ENCODE peak calls at places on chromosomes 2 and 18, in four cellular contexts. I is astrocyte, S is IMR-90, G is H1. Y is an unnamed sample.

GRCh38 chr2:5673861-5674240 is 18.3 kb upstream of the SOX11 start:
- DNase-seq in I (peak; percentile 49), S (peak; percentile 50), G (no peak), Y (no peak)

GRCh38 chr18:25164211-25164836 is 187.6 kb downstream of the ZNF521 start:
- DNase-seq in I (no peak), S (no peak), G (no peak), Y (peak; percentile 1)

GRCh38 chr2:218002103-218002502 is 692 bp downstream of the TNS1 start:
- DNase-seq in I (no peak), S (no peak), G (no peak), Y (no peak)

GRCh38 chr2:128736689-128737545 is 418.2 kb upstream of the HS6ST1 start:
- DNase-seq in I (peak; percentile 30), S (peak; percentile 49), G (peak; percentile 50), Y (peak; percentile 49)

GRCh38 chr18:32391126-32391525 is 79.6 kb downstream of the GAREM1 start:
- DNase-seq in I (no peak), S (no peak), G (no peak), Y (no peak)

GRCh38 chr2:197270601-197271000 is 40.0 kb downstream of the ANKRD44 start:
- DNase-seq in I (no peak), S (no peak), G (no peak), Y (no peak)

GRCh38 chr2:42127425-42128424 is 41.4 kb upstream of the EML4 start:
- DNase-seq in I (no peak), S (no peak), G (no peak), Y (peak; percentile 70)

GRCh38 chr2:166117491-166117890 is 10.3 kb downstream of the SCN1A start:
- DNase-seq in I (no peak), S (no peak), G (no peak), Y (no peak)

GRCh38 chr2:188582206-188582605 is 290.5 kb downstream of the GULP1 start:
- DNase-seq in I (no peak), S (no peak), G (no peak), Y (no peak)

GRCh38 chr18:13501896-13502295 is 224.5 kb downstream of the FAM210A start:
- DNase-seq in I (peak; percentile 24), S (no peak), G (no peak), Y (no peak)

GRCh38 chr2:37928377-37928776 is 3.3 kb downstream of the RMDN2 start:
- DNase-seq in I (no peak), S (no peak), G (no peak), Y (no peak)

GRCh38 chr2:100066246-100066645 is 76.1 kb downstream of the AFF3 start:
- DNase-seq in I (no peak), S (no peak), G (no peak), Y (no peak)

GRCh38 chr2:96923810-96924774 is 54.2 kb upstream of the SEMA4C start:
- DNase-seq in I (no peak), S (no peak), G (no peak), Y (no peak)

GRCh38 chr2:113227290-113227689 is 51.4 kb downstream of the PAX8 start:
- DNase-seq in I (no peak), S (no peak), G (no peak), Y (no peak)

GRCh38 chr2:127454595-127455565 is 36.7 kb downstream of the PROC start:
- DNase-seq in I (no peak), S (no peak), G (no peak), Y (no peak)

GRCh38 chr2:45496869-45497268 is 114.2 kb downstream of the SRBD1 start:
- DNase-seq in I (no peak), S (peak; percentile 7), G (no peak), Y (no peak)

GRCh38 chr2:170815311-170815710 is 1.4 kb upstream of the GAD1 start:
- DNase-seq in I (no peak), S (no peak), G (no peak), Y (no peak)

GRCh38 chr2:189153608-189154007 is 26.0 kb downstream of the COL5A2 start:
- DNase-seq in I (peak; percentile 56), S (peak; percentile 89), G (no peak), Y (no peak)

GRCh38 chr2:127149384-127149783 is 42.4 kb upstream of the BIN1 start:
- DNase-seq in I (peak; percentile 97), S (peak; percentile 96), G (no peak), Y (peak; percentile 91)

GRCh38 chr2:186459009-186459408 is 27.1 kb upstream of the ZC3H15 start:
- DNase-seq in I (peak; percentile 7), S (peak; percentile 28), G (no peak), Y (peak; percentile 28)

GRCh38 chr2:147416099-147416498 is 428.7 kb upstream of the ACVR2A start:
- DNase-seq in I (peak; percentile 29), S (no peak), G (no peak), Y (peak; percentile 67)

GRCh38 chr2:27843992-27844391 is 46.2 kb downstream of the RBKS start:
- DNase-seq in I (no peak), S (no peak), G (no peak), Y (peak; percentile 42)

GRCh38 chr2:31227110-31227509 is 6.8 kb upstream of the EHD3 start:
- DNase-seq in I (no peak), S (no peak), G (no peak), Y (no peak)

GRCh38 chr18:6031004-6031403 is 135.7 kb upstream of the TMEM200C start:
- DNase-seq in I (no peak), S (peak; percentile 12), G (no peak), Y (no peak)

GRCh38 chr2:106839849-106840595 is 45.9 kb downstream of the ST6GAL2 start:
- DNase-seq in I (no peak), S (no peak), G (peak; percentile 33), Y (no peak)

GRCh38 chr2:36404312-36404711 is 48.7 kb downstream of the CRIM1 start:
- DNase-seq in I (peak; percentile 78), S (no peak), G (no peak), Y (peak; percentile 73)
- H3K4me3 ChIP-seq in I (peak overlapping the region; percentile 32), S (no peak overlapping the region), G (no peak overlapping the region), Y (peak overlapping the region; percentile 39)

DNA sequence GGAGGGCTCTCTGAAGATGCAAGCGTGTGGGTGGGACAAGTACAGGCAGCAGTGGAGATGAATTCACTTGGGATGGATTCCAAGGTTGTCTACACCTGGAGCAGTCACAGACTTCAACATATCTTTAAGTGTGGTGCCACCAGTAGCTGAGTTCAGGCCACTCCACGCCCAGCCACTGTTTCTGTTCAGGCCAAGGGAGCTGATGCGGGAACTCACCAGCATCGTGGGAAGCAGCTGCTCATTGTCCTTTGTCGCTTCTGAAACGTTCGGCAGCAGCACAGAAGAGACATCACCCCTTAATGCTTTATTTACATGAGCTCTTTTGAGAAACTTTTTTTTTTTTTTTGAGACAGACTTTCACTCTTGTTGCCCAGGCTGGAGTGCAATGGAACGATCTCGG is 19.9 kb upstream of the INHBB start:
- DNase-seq in I (no peak), S (no peak), G (no peak), Y (no peak)
- H4K20me1 ChIP-seq in I (no peaks in the 10 kb centered on the region), S (no peaks in the 10 kb centered on the region), G (no peaks in the 10 kb centered on the region), Y (no peaks in the 10 kb centered on the region)

GRCh38 chr18:45590546-45590945 is 24.7 kb upstream of the SLC14A2 start:
- DNase-seq in I (no peak), S (no peak), G (no peak), Y (no peak)

GRCh38 chr18:45588831-45589558 is 26.3 kb upstream of the SLC14A2 start:
- DNase-seq in I (peak; percentile 48), S (peak; percentile 60), G (no peak), Y (no peak)

GRCh38 chr18:45590060-45590537 is 25.2 kb upstream of the SLC14A2 start:
- DNase-seq in I (no peak), S (peak; percentile 6), G (no peak), Y (no peak)

GRCh38 chr18:45588284-45588683 is 27.0 kb upstream of the SLC14A2 start:
- DNase-seq in I (peak; percentile 50), S (peak; percentile 56), G (no peak), Y (no peak)

GRCh38 chr18:45589559-45590041 is 25.7 kb upstream of the SLC14A2 start:
- DNase-seq in I (peak; percentile 91), S (peak; percentile 91), G (no peak), Y (no peak)
- H3K4me3 ChIP-seq in I (peak overlapping the region; percentile 7), S (no peak overlapping the region), G (peak overlapping the region; percentile 11), Y (no peak overlapping the region)

DNA sequence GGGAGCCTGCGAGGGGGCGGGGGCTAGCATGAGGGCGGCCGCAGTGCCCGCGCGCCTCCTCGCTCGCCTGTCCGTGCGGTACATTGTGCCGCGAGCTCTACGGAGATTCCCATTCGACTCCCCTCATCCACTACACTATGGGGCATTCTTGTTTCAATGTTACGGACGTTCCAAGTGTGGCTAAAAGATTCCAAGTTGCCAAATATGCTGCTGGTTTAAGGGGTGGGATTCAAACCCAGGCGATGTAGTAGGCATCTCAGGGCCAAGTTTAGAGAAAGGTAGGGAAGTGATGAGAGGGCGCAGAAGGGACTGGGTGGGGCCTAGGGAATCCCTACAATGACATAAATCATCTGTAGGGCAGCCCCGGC is 10.0 kb upstream of the CRYBA2 start:
- DNase-seq in I (no peak), S (no peak), G (no peak), Y (no peak)
- H4K20me1 ChIP-seq in I (no peaks in the 10 kb centered on the region), S (no peaks in the 10 kb centered on the region), G (peaks cover 7% of the 10 kb centered on the region), Y (peaks cover 4% of the 10 kb centered on the region)

DNA sequence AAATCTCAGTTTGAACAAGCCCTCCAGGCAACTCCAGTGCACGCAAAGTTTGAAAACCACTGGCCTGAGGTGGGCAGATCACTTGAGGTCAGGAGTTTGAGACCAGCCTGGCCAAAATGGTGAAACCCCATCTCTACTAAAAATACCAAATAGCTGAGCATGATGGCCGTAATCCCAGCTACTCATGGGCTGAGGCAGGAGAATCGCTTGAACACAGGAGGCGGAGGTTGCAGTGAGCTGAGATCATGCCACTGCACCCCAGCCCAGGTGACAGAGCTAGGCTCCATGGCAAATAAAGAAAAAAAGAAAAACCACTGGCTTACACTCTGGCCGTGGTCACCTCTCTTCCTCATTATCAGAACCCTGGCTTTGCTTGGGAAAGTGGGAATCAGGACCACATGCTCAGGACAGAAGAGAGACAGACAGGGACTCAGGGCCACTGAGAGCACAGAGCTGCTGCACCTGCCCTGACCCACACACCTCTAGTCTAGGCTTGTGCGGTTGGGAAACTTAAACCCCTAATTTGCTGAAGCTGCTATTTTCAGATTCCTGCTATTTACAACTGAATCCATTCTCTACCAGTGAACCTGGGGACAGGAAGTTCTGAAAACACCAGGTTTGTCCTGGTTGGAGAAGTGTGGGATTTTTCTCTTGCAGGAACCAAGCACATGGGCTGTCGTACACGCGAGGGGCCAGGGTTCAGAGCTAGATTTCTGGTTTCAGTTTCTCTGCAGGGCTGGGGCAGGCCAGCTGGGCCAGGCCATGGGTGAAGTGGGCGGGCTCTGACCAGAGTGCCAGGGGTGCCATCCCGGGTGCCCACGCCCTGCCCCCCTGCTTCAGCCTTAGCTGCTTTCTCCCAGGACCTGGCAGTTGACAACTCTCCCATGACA is 51.6 kb upstream of the SLC1A4 start:
- DNase-seq in I (no peak), S (no peak), G (no peak), Y (no peak)
- H3K4me3 ChIP-seq in I (no peak overlapping the region), S (no peak overlapping the region), G (no peak overlapping the region), Y (no peak overlapping the region)

GRCh38 chr18:12470382-12471090 is 62.8 kb downstream of the PRELID3A start:
- DNase-seq in I (no peak), S (no peak), G (no peak), Y (peak; percentile 73)

GRCh38 chr18:12478269-12479057 is 70.7 kb downstream of the PRELID3A start:
- DNase-seq in I (no peak), S (no peak), G (no peak), Y (no peak)

GRCh38 chr18:12477606-12478005 is 69.9 kb downstream of the PRELID3A start:
- DNase-seq in I (no peak), S (no peak), G (no peak), Y (no peak)

GRCh38 chr18:12476955-12477354 is 69.2 kb downstream of the PRELID3A start:
- DNase-seq in I (no peak), S (no peak), G (no peak), Y (no peak)

GRCh38 chr18:12474876-12475275 is 67.1 kb downstream of the PRELID3A start:
- DNase-seq in I (no peak), S (peak; percentile 26), G (no peak), Y (no peak)
- H4K20me1 ChIP-seq in I (no peaks in the 10 kb centered on the region), S (no peaks in the 10 kb centered on the region), G (peaks cover 4% of the 10 kb centered on the region), Y (no peaks in the 10 kb centered on the region)

Y was measured in mammary epithelial cell.